ENCODE peak calls at places on chromosomes 3 and 15, in nine cellular contexts. D is cardiac muscle cell, Z is heart right ventricle, U is mesenchymal stem cell, E is left lung, I is right lobe of liver, C is right atrium auricular region, R is body of pancreas, G is MM.1S. M is an unnamed sample.

GRCh38 chr3:153970735-153971347 is 150.3 kb upstream of the ARHGEF26 start:
- DNase-seq in D (peak; percentile 55), Z (no peak), U (peak; percentile 26), E (no peak), I (no peak), C (no peak), R (no peak), G (peak; percentile 46), M (no peak)

GRCh38 chr15:37032091-37032775 is 68.1 kb downstream of the MEIS2 start:
- DNase-seq in D (no peak), Z (no peak), U (no peak), E (no peak), I (no peak), C (no peak), R (no peak), G (no peak), M (no peak)

GRCh38 chr15:69346112-69346511 is 47.4 kb downstream of the PAQR5 start:
- DNase-seq in D (peak; percentile 35), Z (no peak), U (no peak), E (no peak), I (no peak), C (no peak), R (no peak), G (no peak), M (no peak)

GRCh38 chr3:9768376-9768775 is 1.4 kb downstream of the CAMK1 start:
- DNase-seq in D (no peak), Z (no peak), U (no peak), E (no peak), I (no peak), C (no peak), R (no peak), G (no peak), M (no peak)

GRCh38 chr15:80785335-80785734 is 6.2 kb downstream of the CEMIP start:
- DNase-seq in D (no peak), Z (no peak), U (no peak), E (no peak), I (no peak), C (no peak), R (no peak), G (no peak), M (no peak)

GRCh38 chr3:157858821-157859220 is 247.4 kb downstream of the SHOX2 start:
- DNase-seq in D (no peak), Z (no peak), U (no peak), E (no peak), I (no peak), C (no peak), R (no peak), G (no peak), M (no peak)

GRCh38 chr3:185280572-185281365 is 26.9 kb upstream of the EHHADH start:
- DNase-seq in D (peak; percentile 77), Z (no peak), U (peak; percentile 75), E (no peak), I (no peak), C (no peak), R (peak; percentile 25), G (peak; percentile 82), M (no peak)

GRCh38 chr3:16808393-16809107 is 76.2 kb upstream of the PLCL2 start:
- DNase-seq in D (no peak), Z (no peak), U (no peak), E (no peak), I (no peak), C (no peak), R (no peak), G (no peak), M (no peak)

GRCh38 chr3:132867956-132868355 is 145.7 kb upstream of the NPHP3 start:
- DNase-seq in D (peak; percentile 84), Z (no peak), U (peak; percentile 3), E (no peak), I (no peak), C (no peak), R (no peak), G (no peak), M (no peak)

GRCh38 chr3:177673105-177673804 is 476.0 kb upstream of the TBL1XR1 start:
- DNase-seq in D (peak; percentile 92), Z (no peak), U (peak; percentile 90), E (no peak), I (no peak), C (no peak), R (peak; percentile 37), G (no peak), M (no peak)

GRCh38 chr3:187062526-187063177 is 76.6 kb downstream of the RPL39L start:
- DNase-seq in D (peak; percentile 93), Z (no peak), U (no peak), E (no peak), I (no peak), C (no peak), R (peak; percentile 16), G (peak; percentile 30), M (no peak)

GRCh38 chr3:141737108-141737507 is 990 bp upstream of the RNF7 start:
- DNase-seq in D (no peak), Z (no peak), U (no peak), E (no peak), I (no peak), C (no peak), R (peak; percentile 21), G (no peak), M (no peak)

GRCh38 chr3:195556390-195556789 is 13.3 kb upstream of the PPP1R2 start:
- DNase-seq in D (peak; percentile 32), Z (no peak), U (no peak), E (no peak), I (no peak), C (no peak), R (no peak), G (no peak), M (no peak)

GRCh38 chr15:31434418-31435255 is 108.0 kb downstream of the KLF13 start:
- DNase-seq in D (peak; percentile 91), Z (peak; percentile 46), U (peak; percentile 97), E (peak; percentile 87), I (peak; percentile 61), C (no peak), R (peak; percentile 74), G (peak; percentile 90), M (peak; percentile 77)

GRCh38 chr15:74800559-74801094 is 12.0 kb upstream of the LMAN1L start:
- DNase-seq in D (no peak), Z (no peak), U (no peak), E (peak; percentile 80), I (no peak), C (no peak), R (peak; percentile 20), G (no peak), M (no peak)

GRCh38 chr15:74802290-74802689 is 10.3 kb upstream of the LMAN1L start:
- DNase-seq in D (no peak), Z (no peak), U (no peak), E (peak; percentile 79), I (no peak), C (no peak), R (no peak), G (no peak), M (peak; percentile 56)

GRCh38 chr15:74801311-74801997 is 11.2 kb upstream of the LMAN1L start:
- DNase-seq in D (no peak), Z (no peak), U (no peak), E (peak; percentile 74), I (no peak), C (no peak), R (no peak), G (no peak), M (no peak)

GRCh38 chr15:74804935-74805334 is 7.7 kb upstream of the LMAN1L start:
- DNase-seq in D (no peak), Z (no peak), U (no peak), E (peak; percentile 12), I (no peak), C (no peak), R (no peak), G (no peak), M (no peak)

GRCh38 chr15:74802862-74803447 is 9.7 kb upstream of the LMAN1L start:
- DNase-seq in D (no peak), Z (no peak), U (no peak), E (peak; percentile 72), I (no peak), C (no peak), R (no peak), G (no peak), M (no peak)
- H3K36me3 ChIP-seq in D (peaks cover 23% of the 10 kb centered on the region), Z (peaks cover 35% of the 10 kb centered on the region), U (peaks cover 73% of the 10 kb centered on the region), E (no peaks in the 10 kb centered on the region), I (peaks cover 13% of the 10 kb centered on the region), C (peaks cover 39% of the 10 kb centered on the region), R (no peaks in the 10 kb centered on the region), G (peaks cover 21% of the 10 kb centered on the region), M (no peaks in the 10 kb centered on the region)

GRCh38 chr15:50808728-50809127 is 43.2 kb upstream of the SPPL2A start:
- DNase-seq in D (no peak), Z (no peak), U (no peak), E (no peak), I (no peak), C (no peak), R (no peak), G (no peak), M (no peak)
- H3K4me1 ChIP-seq in D (no peaks in the 10 kb centered on the region), Z (no peaks in the 10 kb centered on the region), U (no peaks in the 10 kb centered on the region), E (no peaks in the 10 kb centered on the region), I (no peaks in the 10 kb centered on the region), C (no peaks in the 10 kb centered on the region), R (no peaks in the 10 kb centered on the region), G (no peaks in the 10 kb centered on the region), M (no peaks in the 10 kb centered on the region)

GRCh38 chr3:27081566-27081965 is 287.6 kb downstream of the NEK10 start:
- DNase-seq in D (no peak), Z (no peak), U (no peak), E (no peak), I (no peak), C (no peak), R (no peak), G (no peak), M (no peak)

GRCh38 chr3:27078246-27078913 is 290.8 kb downstream of the NEK10 start:
- DNase-seq in D (no peak), Z (no peak), U (no peak), E (no peak), I (no peak), C (no peak), R (no peak), G (no peak), M (no peak)

GRCh38 chr3:27079427-27080105 is 289.6 kb downstream of the NEK10 start:
- DNase-seq in D (peak; percentile 6), Z (no peak), U (peak; percentile 23), E (no peak), I (no peak), C (no peak), R (no peak), G (no peak), M (no peak)

GRCh38 chr3:27076815-27077630 is 292.2 kb downstream of the NEK10 start:
- DNase-seq in D (peak; percentile 1), Z (no peak), U (no peak), E (no peak), I (no peak), C (no peak), R (no peak), G (no peak), M (no peak)

GRCh38 chr3:27080126-27080525 is 289.1 kb downstream of the NEK10 start:
- DNase-seq in D (no peak), Z (no peak), U (no peak), E (no peak), I (no peak), C (no peak), R (no peak), G (no peak), M (no peak)
- H3K27me3 ChIP-seq in D (no peaks in the 10 kb centered on the region), Z (no peaks in the 10 kb centered on the region), U (no peaks in the 10 kb centered on the region), E (no peaks in the 10 kb centered on the region), I (no peaks in the 10 kb centered on the region), C (no peaks in the 10 kb centered on the region), R (no peaks in the 10 kb centered on the region), G (no peaks in the 10 kb centered on the region), M (no peaks in the 10 kb centered on the region)

DNA sequence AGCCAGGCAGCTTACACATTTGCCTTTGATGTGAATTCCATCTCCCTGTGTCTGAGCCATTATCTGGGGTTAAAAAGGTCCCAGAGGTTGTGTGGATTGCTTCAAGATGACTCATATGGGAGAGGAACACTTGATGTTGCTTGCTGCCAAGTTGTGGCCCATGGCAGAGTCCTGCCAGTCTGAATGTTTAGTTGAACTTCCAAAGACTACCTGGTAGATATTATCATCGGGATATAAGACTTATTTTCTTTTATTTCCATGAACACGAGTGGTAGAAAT is 85.6 kb downstream of the TJP1 start:
- DNase-seq in D (no peak), Z (no peak), U (no peak), E (no peak), I (no peak), C (no peak), R (peak; percentile 50), G (no peak), M (no peak)
- H3K36me3 ChIP-seq in D (peaks cover 50% of the 10 kb centered on the region), Z (peaks cover 45% of the 10 kb centered on the region), U (peaks cover 3% of the 10 kb centered on the region), E (no peaks in the 10 kb centered on the region), I (no peaks in the 10 kb centered on the region), C (peaks cover 61% of the 10 kb centered on the region), R (peaks cover 7% of the 10 kb centered on the region), G (no peaks in the 10 kb centered on the region), M (peaks cover 3% of the 10 kb centered on the region)

M was measured in aorta.